ENCODE peak calls at places on chromosomes 12 and 14, in nine cellular contexts. X, K, C, S, E, J, M, Y and G are unnamed samples.

GRCh38 chr14:104262515-104263514 is 124.4 kb downstream of the KIF26A start:
- DNase-seq in M (no peak), S (no peak), E (no peak), C (no peak), Y (peak; percentile 8), J (no peak), X (no peak), K (no peak), G (no peak)

GRCh38 chr12:49868952-49869815 is 26.3 kb upstream of the BCDIN3D start:
- DNase-seq in Y (peak; percentile 95), S (peak; percentile 96), C (peak; percentile 96), X (no peak), J (no peak), K (no peak), M (peak; percentile 97), E (peak; percentile 92), G (peak; percentile 98)

GRCh38 chr12:98908866-98909265 is 263.8 kb downstream of the APAF1 start:
- DNase-seq in J (no peak), E (no peak), M (no peak), C (no peak), K (no peak), S (no peak), X (no peak), Y (no peak), G (no peak)

GRCh38 chr12:27453462-27453861 is 6.9 kb downstream of the SMCO2 start:
- DNase-seq in X (no peak), E (no peak), J (no peak), C (no peak), Y (no peak), K (no peak), M (no peak), S (no peak), G (no peak)

GRCh38 chr14:70882771-70883492 is 24.3 kb upstream of the PCNX1 start:
- DNase-seq in J (no peak), Y (no peak), X (no peak), S (no peak), C (no peak), M (no peak), K (peak; percentile 58), E (no peak), G (no peak)

GRCh38 chr14:75299064-75299463 is 20.4 kb downstream of the FOS start:
- DNase-seq in Y (peak; percentile 68), C (peak; percentile 88), M (peak; percentile 83), E (no peak), S (peak; percentile 59), X (no peak), K (no peak), J (no peak), G (peak; percentile 72)

GRCh38 chr14:51395361-51395849 is 155.4 kb downstream of the TMX1 start:
- DNase-seq in M (peak; percentile 61), J (no peak), Y (peak; percentile 71), K (peak; percentile 71), C (peak; percentile 82), S (peak; percentile 81), E (peak; percentile 65), X (no peak), G (peak; percentile 18)

GRCh38 chr14:100093322-100093721 is 28.1 kb downstream of the EVL start:
- DNase-seq in J (no peak), S (no peak), Y (no peak), K (no peak), M (no peak), E (no peak), C (no peak), X (no peak), G (no peak)

GRCh38 chr14:94177806-94178205 is 3.7 kb downstream of the PPP4R4 start:
- DNase-seq in S (no peak), X (no peak), Y (no peak), K (peak; percentile 9), C (no peak), E (no peak), M (no peak), J (no peak), G (no peak)

GRCh38 chr14:94176808-94177207 is 2.7 kb downstream of the PPP4R4 start:
- DNase-seq in C (no peak), M (no peak), J (no peak), Y (no peak), E (no peak), S (no peak), K (no peak), X (no peak), G (no peak)

GRCh38 chr14:94181835-94182234 is 7.7 kb downstream of the PPP4R4 start:
- DNase-seq in S (no peak), M (no peak), X (no peak), K (no peak), J (no peak), E (no peak), C (no peak), Y (no peak), G (no peak)

GRCh38 chr14:94179244-94179643 is 5.1 kb downstream of the PPP4R4 start:
- DNase-seq in M (no peak), C (no peak), E (no peak), J (no peak), X (no peak), K (no peak), S (no peak), Y (no peak), G (no peak)

DNA sequence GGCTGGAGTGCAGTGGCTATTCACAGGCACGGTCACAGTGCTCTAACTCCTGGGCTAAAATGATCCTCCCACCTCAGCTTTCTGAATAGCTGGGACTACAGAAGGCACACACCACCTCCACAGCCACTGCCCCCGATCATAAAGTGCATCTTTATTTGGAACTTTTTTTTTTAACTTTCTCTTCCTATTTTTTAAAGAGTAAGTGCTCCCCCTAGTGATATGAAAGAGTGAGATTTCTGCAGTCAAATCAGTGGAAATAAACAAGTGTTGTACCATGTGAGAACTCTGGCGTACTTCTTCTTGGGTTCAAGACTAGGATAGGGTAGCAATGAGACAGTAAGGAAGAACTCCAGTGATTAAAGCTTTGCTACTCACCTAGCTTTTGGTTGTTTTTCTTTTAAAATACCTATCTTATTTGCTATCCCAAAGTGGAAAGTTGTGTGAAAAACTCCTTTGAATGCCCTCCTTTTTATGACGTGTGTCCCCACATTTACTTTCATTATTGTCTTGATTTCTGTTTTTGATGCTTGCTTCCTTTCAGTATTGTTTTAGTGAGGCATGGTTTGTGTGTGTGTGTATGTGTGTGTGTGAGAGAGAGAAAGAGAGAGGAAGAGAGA is 6.6 kb downstream of the PPP4R4 start:
- DNase-seq in X (no peak), J (no peak), M (no peak), C (no peak), Y (no peak), K (peak; percentile 58), S (no peak), E (no peak), G (no peak)
- H3K4me3 ChIP-seq in X (no peak overlapping the region), J (no peak overlapping the region), M (no peak overlapping the region), C (no peak overlapping the region), Y (no peak overlapping the region), K (no peak overlapping the region), S (no peak overlapping the region), E (no peak overlapping the region), G (peak overlapping the region; percentile 54)

GRCh38 chr12:3365416-3366385 is 125.3 kb upstream of the PRMT8 start:
- DNase-seq in C (no peak), Y (peak; percentile 50), M (no peak), S (no peak), J (no peak), X (no peak), K (peak; percentile 64), E (peak; percentile 30), G (peak; percentile 31)

GRCh38 chr12:3366451-3367155 is 124.4 kb upstream of the PRMT8 start:
- DNase-seq in J (no peak), M (no peak), Y (no peak), C (no peak), E (no peak), X (no peak), K (no peak), S (no peak), G (no peak)

GRCh38 chr12:3371018-3371417 is 120.0 kb upstream of the PRMT8 start:
- DNase-seq in E (no peak), C (no peak), X (no peak), Y (no peak), K (no peak), M (no peak), S (no peak), J (no peak), G (no peak)

GRCh38 chr12:3364661-3365264 is 126.2 kb upstream of the PRMT8 start:
- DNase-seq in M (no peak), Y (no peak), X (no peak), J (no peak), E (no peak), K (no peak), S (no peak), C (no peak), G (no peak)

DNA sequence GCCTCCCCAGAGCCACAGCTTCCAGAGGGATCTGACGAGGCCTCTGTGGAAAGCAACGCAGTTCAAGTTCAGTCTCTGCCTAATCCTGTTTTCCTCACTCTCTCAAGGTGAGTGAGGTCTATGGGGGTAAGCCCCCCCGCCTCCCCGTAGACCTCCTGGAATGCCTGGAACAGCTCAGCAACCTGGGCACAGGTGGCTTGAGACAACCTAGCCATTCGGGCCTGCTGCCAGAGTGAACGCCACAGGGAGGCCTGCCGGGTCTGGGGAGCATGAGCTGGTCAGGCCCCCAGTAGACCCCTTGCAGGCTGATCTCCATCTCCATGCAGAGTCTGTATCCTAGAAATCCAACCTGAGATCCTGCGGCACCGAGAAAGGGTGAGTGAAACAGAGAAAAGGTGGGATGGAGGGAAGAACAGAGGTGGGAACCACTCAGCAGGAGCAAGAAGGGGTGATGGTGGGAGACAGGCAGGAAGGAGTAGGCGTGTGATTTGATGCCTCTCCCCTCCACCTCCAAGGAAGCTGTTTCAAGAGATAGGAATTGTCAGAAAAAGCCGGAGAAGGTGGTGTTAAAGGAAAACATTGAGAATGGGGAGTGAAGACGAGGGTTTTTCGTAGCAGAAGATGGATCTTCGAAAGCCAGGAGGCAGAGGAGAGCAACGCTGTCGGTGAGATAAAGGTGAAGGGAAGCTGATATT is 123.1 kb upstream of the PRMT8 start:
- DNase-seq in C (no peak), Y (no peak), E (no peak), S (no peak), K (no peak), M (no peak), J (no peak), X (no peak), G (no peak)
- H3K27me3 ChIP-seq in C (peaks cover 38% of the 10 kb centered on the region), Y (peaks cover 3% of the 10 kb centered on the region), E (peaks cover 64% of the 10 kb centered on the region), S (peaks cover 15% of the 10 kb centered on the region), K (peaks cover 10% of the 10 kb centered on the region), M (peaks cover 12% of the 10 kb centered on the region), J (peaks cover 3% of the 10 kb centered on the region), X (peaks cover 2% of the 10 kb centered on the region), G (no peaks in the 10 kb centered on the region)

DNA sequence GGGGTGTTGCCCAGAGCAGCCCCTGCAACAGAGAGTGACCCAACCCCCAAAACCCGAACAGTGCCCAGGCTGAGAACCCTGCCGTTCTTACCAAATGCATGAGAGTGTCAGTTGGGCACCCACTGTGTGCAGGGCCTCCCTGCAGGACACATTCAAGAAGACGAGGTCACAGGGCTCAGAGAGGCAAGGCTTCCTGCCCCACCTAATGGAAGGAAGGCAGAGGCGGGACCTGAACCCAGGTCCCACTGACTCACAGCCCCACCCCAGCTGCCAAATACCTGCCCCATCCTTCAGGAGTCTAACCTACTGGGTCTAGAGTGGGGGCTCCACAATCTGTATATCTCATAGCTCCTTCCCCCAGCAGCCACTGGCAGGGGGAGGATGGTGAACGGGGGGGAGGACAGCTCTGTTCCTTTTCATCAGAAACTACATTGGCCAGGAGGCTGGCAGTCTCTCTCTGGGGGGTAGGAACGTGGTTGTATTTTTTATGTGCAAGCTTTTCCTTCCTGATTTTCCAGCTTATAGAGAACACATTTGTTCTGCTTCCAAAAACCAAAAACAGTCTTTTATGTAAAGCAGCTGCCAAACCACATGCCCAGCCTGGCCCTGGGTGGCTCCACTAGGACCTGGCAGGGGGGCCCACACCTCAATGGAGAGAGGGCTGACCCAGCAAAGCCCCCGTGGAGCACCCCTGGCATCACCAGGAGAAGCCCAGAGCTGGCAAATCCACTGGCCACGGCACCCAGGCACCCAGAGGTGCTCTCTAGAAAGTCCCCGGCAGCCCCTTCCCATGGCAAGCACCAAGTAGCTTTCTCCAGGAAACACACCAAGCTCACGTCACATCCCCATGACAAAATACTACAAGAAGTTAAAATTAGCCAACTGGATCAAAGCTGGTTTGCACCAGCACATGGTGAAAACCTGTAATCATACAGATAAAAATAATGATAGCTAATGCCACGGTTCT is 17.0 kb downstream of the NCOR2 start:
- DNase-seq in M (no peak), Y (no peak), J (no peak), X (no peak), S (no peak), C (peak; percentile 73), E (no peak), K (peak; percentile 27), G (peak; percentile 55)
- H3K4me3 ChIP-seq in M (no peak overlapping the region), Y (no peak overlapping the region), J (no peak overlapping the region), X (no peak overlapping the region), S (no peak overlapping the region), C (no peak overlapping the region), E (no peak overlapping the region), K (no peak overlapping the region), G (no peak overlapping the region)

DNA sequence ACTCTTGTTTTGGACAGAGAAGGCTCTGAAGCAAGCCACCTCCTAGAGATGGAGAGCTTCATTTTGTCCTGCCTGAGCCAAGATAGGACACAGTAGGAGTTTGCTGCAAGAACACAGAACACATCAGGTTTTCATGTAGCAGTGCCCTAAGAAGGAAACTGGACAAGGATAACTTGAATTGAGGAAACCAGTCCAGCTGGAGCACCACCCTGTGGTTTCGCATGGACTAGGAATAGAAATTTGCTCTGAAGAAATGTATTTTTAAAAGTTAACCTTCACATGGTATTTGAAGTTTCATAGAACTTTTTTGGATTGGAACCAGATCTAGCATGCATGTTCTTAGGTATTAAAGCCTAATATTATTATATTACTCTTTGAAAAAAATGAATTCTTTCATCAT is 68.8 kb downstream of the RERG start:
- DNase-seq in E (no peak), C (no peak), M (peak; percentile 60), S (no peak), Y (no peak), K (peak; percentile 3), J (no peak), X (no peak), G (peak; percentile 54)
- H3K27me3 ChIP-seq in E (peaks cover 13% of the 10 kb centered on the region), C (no peaks in the 10 kb centered on the region), M (no peaks in the 10 kb centered on the region), S (no peaks in the 10 kb centered on the region), Y (no peaks in the 10 kb centered on the region), K (peaks cover 44% of the 10 kb centered on the region), J (no peaks in the 10 kb centered on the region), X (no peaks in the 10 kb centered on the region), G (no peaks in the 10 kb centered on the region)